ENCODE peak calls at places on chromosomes 7 and 10, in ten cellular contexts. O is endodermal cell; A is body of pancreas; K is cardiac muscle cell; D is GM06990; U is adipocyte; S is mesendoderm; G is small intestine; J is BJ; H is CD8-positive, alpha-beta memory T cell. M is an unnamed sample.

GRCh38 chr10:80599424-80599847 is 61.7 kb downstream of the SH2D4B start:
- DNase-seq in O (peak), A (peak), K (peak), D (peak), U (peak), S (peak), G (peak), J (no peak), H (no peak), M (peak)

GRCh38 chr10:29176845-29177244 is 112.0 kb upstream of the LYZL1 start:
- DNase-seq in O (no peak), A (no peak), K (no peak), D (no peak), U (no peak), S (no peak), G (no peak), J (no peak), H (no peak), M (no peak)

GRCh38 chr10:120979435-120980315 is 128.5 kb downstream of the WDR11 start:
- DNase-seq in O (peak), A (peak), K (peak), D (peak), U (no peak), S (peak), G (peak), J (no peak), H (no peak), M (no peak)

GRCh38 chr10:13810536-13810935 is 223.8 kb downstream of the PRPF18 start:
- DNase-seq in O (no peak), A (no peak), K (no peak), D (no peak), U (no peak), S (no peak), G (no peak), J (no peak), H (no peak), M (no peak)

GRCh38 chr10:60394444-60394843 is 4.8 kb upstream of the ANK3 start:
- DNase-seq in O (no peak), A (no peak), K (no peak), D (no peak), U (no peak), S (no peak), G (no peak), J (no peak), H (no peak), M (no peak)

GRCh38 chr7:106358103-106358663 is 73.4 kb upstream of the NAMPT start:
- DNase-seq in O (no peak), A (no peak), K (peak), D (no peak), U (peak), S (no peak), G (no peak), J (no peak), H (no peak), M (no peak)

GRCh38 chr10:59287587-59287986 is 74.8 kb downstream of the FAM13C start:
- DNase-seq in O (no peak), A (no peak), K (no peak), D (no peak), U (no peak), S (no peak), G (no peak), J (no peak), H (no peak), M (no peak)

GRCh38 chr10:82949816-82950575 is 1075.0 kb downstream of the NRG3 start:
- DNase-seq in O (no peak), A (no peak), K (no peak), D (no peak), U (no peak), S (no peak), G (no peak), J (no peak), H (no peak), M (no peak)

GRCh38 chr10:60473557-60473956 is 83.9 kb upstream of the ANK3 start:
- DNase-seq in O (no peak), A (no peak), K (no peak), D (no peak), U (no peak), S (no peak), G (no peak), J (no peak), H (no peak), M (no peak)

GRCh38 chr10:80530251-80530650 is 7.5 kb upstream of the SH2D4B start:
- DNase-seq in O (peak), A (peak), K (peak), D (no peak), U (no peak), S (peak), G (no peak), J (no peak), H (no peak), M (no peak)

GRCh38 chr7:105030447-105030846 is 16.4 kb downstream of the KMT2E start:
- DNase-seq in O (no peak), A (no peak), K (no peak), D (no peak), U (no peak), S (no peak), G (no peak), J (no peak), H (no peak), M (no peak)

GRCh38 chr7:107971100-107971499 is 31.9 kb downstream of the LAMB1 start:
- DNase-seq in O (no peak), A (no peak), K (no peak), D (no peak), U (no peak), S (no peak), G (no peak), J (no peak), H (no peak), M (no peak)

GRCh38 chr10:105615986-105616385 is 974.9 kb downstream of the SORCS3 start:
- DNase-seq in O (no peak), A (no peak), K (no peak), D (no peak), U (no peak), S (no peak), G (no peak), J (no peak), H (no peak), M (no peak)

GRCh38 chr7:27840314-27840713 is 100.4 kb downstream of the TAX1BP1 start:
- DNase-seq in O (no peak), A (no peak), K (no peak), D (no peak), U (no peak), S (no peak), G (no peak), J (no peak), H (no peak), M (no peak)

GRCh38 chr10:14750900-14751575 is 23.7 kb downstream of the FAM107B start:
- DNase-seq in O (no peak), A (no peak), K (peak), D (peak), U (no peak), S (no peak), G (no peak), J (no peak), H (no peak), M (peak)

GRCh38 chr10:73644015-73644743 is 2.9 kb upstream of the MYOZ1 start:
- DNase-seq in O (peak), A (peak), K (peak), D (no peak), U (peak), S (peak), G (peak), J (peak), H (peak), M (no peak)

GRCh38 chr7:68107256-68107655 is 1110.6 kb downstream of the TYW1 start:
- DNase-seq in O (no peak), A (peak), K (peak), D (no peak), U (no peak), S (no peak), G (no peak), J (no peak), H (no peak), M (no peak)

GRCh38 chr10:124072106-124072505 is 21.3 kb downstream of the CHST15 start:
- DNase-seq in O (no peak), A (no peak), K (no peak), D (no peak), U (no peak), S (no peak), G (no peak), J (no peak), H (no peak), M (peak)

GRCh38 chr7:95527033-95527775 is 41.5 kb downstream of the ASB4 start:
- DNase-seq in O (peak), A (peak), K (peak), D (no peak), U (peak), S (peak), G (peak), J (no peak), H (no peak), M (peak)

GRCh38 chr7:144812379-144813283 is 23.2 kb downstream of the TPK1 start:
- DNase-seq in O (no peak), A (no peak), K (no peak), D (no peak), U (no peak), S (no peak), G (peak), J (no peak), H (peak), M (no peak)

GRCh38 chr7:143388051-143388450 is 6.9 kb downstream of the ZYX start:
- DNase-seq in O (no peak), A (no peak), K (no peak), D (no peak), U (no peak), S (no peak), G (no peak), J (no peak), H (no peak), M (no peak)

GRCh38 chr7:143388491-143389101 is 7.5 kb downstream of the ZYX start:
- DNase-seq in O (peak), A (no peak), K (peak), D (no peak), U (no peak), S (no peak), G (no peak), J (no peak), H (no peak), M (no peak)

GRCh38 chr7:143389316-143390097 is 8.4 kb downstream of the ZYX start:
- DNase-seq in O (peak), A (no peak), K (peak), D (no peak), U (no peak), S (no peak), G (no peak), J (no peak), H (no peak), M (no peak)

GRCh38 chr7:143385891-143386781 is 5.0 kb downstream of the ZYX start:
- DNase-seq in O (peak), A (no peak), K (peak), D (no peak), U (no peak), S (no peak), G (no peak), J (no peak), H (peak), M (peak)

GRCh38 chr7:143387156-143387975 is 6.2 kb downstream of the ZYX start:
- DNase-seq in O (peak), A (no peak), K (peak), D (no peak), U (no peak), S (no peak), G (no peak), J (no peak), H (no peak), M (no peak)
- H3K4me3 ChIP-seq in O (no peak), A (no peak), K (no peak), D (no peak), U (no peak), S (no peak), G (no peak), J (no peak), H (no peak), M (no peak)

GRCh38 chr7:143347950-143348349 is 14.6 kb downstream of the FAM131B start:
- DNase-seq in O (no peak), A (no peak), K (no peak), D (no peak), U (no peak), S (no peak), G (no peak), J (no peak), H (no peak), M (no peak)

GRCh38 chr7:143346018-143346417 is 16.5 kb downstream of the FAM131B start:
- DNase-seq in O (peak), A (no peak), K (no peak), D (no peak), U (no peak), S (no peak), G (no peak), J (no peak), H (no peak), M (no peak)

GRCh38 chr7:143343596-143343995 is 18.9 kb downstream of the FAM131B start:
- DNase-seq in O (peak), A (no peak), K (no peak), D (no peak), U (no peak), S (no peak), G (no peak), J (no peak), H (no peak), M (no peak)

GRCh38 chr7:143341842-143342241 is 20.7 kb downstream of the FAM131B start:
- DNase-seq in O (peak), A (no peak), K (no peak), D (no peak), U (no peak), S (no peak), G (no peak), J (no peak), H (no peak), M (no peak)

GRCh38 chr7:143345428-143345900 is 17.0 kb downstream of the FAM131B start:
- DNase-seq in O (peak), A (peak), K (peak), D (peak), U (no peak), S (peak), G (peak), J (no peak), H (peak), M (peak)
- H3K4me3 ChIP-seq in O (no peak), A (no peak), K (no peak), D (no peak), U (peak), S (no peak), G (no peak), J (no peak), H (peak), M (peak)

GRCh38 chr10:62264702-62265436 is 3.8 kb downstream of the RTKN2 start:
- DNase-seq in O (peak), A (no peak), K (peak), D (no peak), U (peak), S (peak), G (peak), J (peak), H (no peak), M (no peak)

GRCh38 chr10:62266147-62266546 is 2.5 kb downstream of the RTKN2 start:
- DNase-seq in O (no peak), A (no peak), K (no peak), D (no peak), U (no peak), S (no peak), G (no peak), J (no peak), H (no peak), M (no peak)

GRCh38 chr10:62266611-62267010 is 2.0 kb downstream of the RTKN2 start:
- DNase-seq in O (no peak), A (no peak), K (no peak), D (no peak), U (no peak), S (no peak), G (peak), J (no peak), H (no peak), M (no peak)

GRCh38 chr10:62261666-62262065 is 7.0 kb downstream of the RTKN2 start:
- DNase-seq in O (no peak), A (no peak), K (no peak), D (no peak), U (peak), S (no peak), G (no peak), J (no peak), H (no peak), M (no peak)

DNA sequence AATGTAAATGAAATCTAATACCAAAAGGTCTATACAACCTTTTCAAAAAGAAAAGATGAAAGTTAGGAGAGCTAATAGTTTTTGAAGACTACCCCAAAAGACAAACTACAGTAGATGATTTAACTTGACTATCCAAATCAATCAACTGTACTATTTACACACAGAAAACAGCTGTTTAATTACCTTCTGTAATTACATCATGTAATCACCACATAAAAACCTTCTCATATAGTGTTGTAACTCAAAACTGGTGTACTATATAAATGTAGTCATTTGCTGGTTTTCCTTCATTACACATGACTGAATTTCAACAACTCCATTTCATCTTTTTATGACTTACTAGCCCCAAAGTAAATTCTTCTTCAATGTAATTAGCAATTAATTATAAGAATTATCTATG is 4.5 kb downstream of the RTKN2 start:
- DNase-seq in O (no peak), A (no peak), K (no peak), D (no peak), U (no peak), S (no peak), G (no peak), J (no peak), H (no peak), M (no peak)
- H3K4me3 ChIP-seq in O (no peak), A (no peak), K (no peak), D (no peak), U (no peak), S (no peak), G (no peak), J (no peak), H (no peak), M (no peak)

DNA sequence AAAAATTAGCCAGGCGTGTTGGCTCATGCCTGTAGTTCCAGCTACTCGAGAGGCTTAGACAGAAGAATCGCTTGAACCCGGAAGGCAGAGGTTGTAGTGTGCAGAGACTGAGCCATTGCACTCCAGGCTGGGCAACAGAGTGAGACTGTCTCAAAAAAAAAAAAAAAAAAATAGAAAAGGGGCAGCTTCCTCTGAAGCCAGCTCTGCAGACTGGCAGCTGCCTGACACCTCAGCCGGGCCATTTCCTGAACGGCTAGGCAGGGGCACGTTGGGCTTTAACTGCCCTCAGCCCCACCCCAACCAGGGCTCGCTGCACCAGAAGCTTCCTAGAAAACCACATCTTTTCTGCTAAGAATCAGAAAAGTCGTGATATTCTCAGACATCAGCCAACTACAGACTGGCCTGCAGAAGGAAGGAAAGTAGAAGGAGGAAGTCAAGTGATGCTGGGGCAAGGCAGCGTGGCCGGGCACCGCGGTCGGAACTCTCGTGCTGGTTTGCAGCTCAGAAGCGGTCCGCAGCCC is 38.0 kb downstream of the PRKAG2 start:
- DNase-seq in O (no peak), A (no peak), K (no peak), D (peak), U (no peak), S (no peak), G (peak), J (no peak), H (peak), M (peak)
- H3K4me3 ChIP-seq in O (no peak), A (no peak), K (no peak), D (no peak), U (no peak), S (no peak), G (no peak), J (no peak), H (peak), M (peak)

GRCh38 chr7:6093375-6093774 is 62.2 kb downstream of the ANKRD61 start:
- DNase-seq in O (no peak), A (no peak), K (no peak), D (no peak), U (no peak), S (no peak), G (no peak), J (no peak), H (no peak), M (peak)
- H3K4me3 ChIP-seq in O (no peak), A (no peak), K (no peak), D (no peak), U (no peak), S (no peak), G (no peak), J (no peak), H (no peak), M (no peak)

DNA sequence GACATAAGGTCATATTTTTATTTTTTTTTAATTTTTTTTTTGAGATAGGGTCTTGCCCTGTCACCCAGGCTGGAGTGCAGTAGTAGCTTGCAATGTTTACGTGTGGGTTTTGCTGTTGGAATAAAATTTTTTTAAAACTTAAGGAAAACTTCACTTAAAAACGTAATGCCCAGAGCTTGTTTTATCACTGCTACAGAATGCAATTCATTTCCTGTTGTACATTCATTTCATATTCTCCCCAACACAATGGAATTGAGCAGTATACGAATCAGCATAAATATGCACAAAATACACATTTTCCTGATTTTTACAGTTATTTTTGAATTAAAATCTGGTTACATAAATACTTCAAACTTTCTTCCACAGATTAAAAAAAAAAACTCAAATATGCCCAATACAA is 40.3 kb downstream of the RSU1 start:
- DNase-seq in O (no peak), A (no peak), K (peak), D (no peak), U (peak), S (no peak), G (no peak), J (no peak), H (no peak), M (no peak)
- H3K4me3 ChIP-seq in O (no peak), A (no peak), K (no peak), D (no peak), U (no peak), S (no peak), G (no peak), J (no peak), H (no peak), M (no peak)

GRCh38 chr10:71244638-71245419 is 32.5 kb downstream of the UNC5B start:
- DNase-seq in O (no peak), A (peak), K (peak), D (no peak), U (peak), S (no peak), G (no peak), J (peak), H (no peak), M (no peak)
- H3K4me3 ChIP-seq in O (no peak), A (no peak), K (no peak), D (no peak), U (peak), S (no peak), G (no peak), J (no peak), H (no peak), M (no peak)

DNA sequence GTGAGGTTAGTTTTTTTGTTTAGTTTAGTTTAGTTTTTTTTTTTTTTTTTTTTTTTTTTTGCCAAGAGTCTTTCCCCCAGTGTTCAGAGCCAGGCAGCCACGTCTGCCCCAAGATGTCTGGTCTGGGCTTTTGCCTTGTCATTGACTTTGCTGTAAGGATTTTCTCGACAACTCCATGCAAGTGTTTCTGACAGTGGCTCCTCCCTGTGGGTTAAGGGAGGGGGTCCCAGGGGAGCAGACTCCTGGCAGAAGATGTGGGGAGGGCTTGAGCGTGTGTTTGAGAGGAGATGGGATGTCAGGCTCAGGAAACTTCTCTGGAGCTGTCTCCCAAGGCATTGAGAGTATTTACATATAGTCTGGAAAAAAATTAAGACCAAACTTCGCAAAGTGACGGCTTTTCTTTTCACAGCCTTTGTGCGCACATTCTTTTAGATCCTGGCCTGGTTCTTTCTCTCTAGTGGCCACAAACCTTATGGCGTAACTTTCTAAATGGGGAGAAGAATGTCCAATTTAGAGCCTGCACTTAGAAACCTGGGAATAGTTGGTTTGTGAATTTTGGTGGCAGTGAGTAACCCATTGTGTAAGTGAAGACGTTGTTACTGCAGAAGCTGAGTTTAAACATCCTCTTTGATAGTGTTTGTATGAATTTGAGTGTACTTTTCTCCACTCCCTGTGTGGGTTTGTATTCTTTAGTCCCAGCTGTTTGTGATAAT is 201.5 kb downstream of the LRMDA start:
- DNase-seq in O (no peak), A (no peak), K (peak), D (no peak), U (no peak), S (no peak), G (no peak), J (no peak), H (no peak), M (no peak)
- H3K4me3 ChIP-seq in O (no peak), A (no peak), K (no peak), D (no peak), U (peak), S (no peak), G (no peak), J (no peak), H (no peak), M (no peak)

GRCh38 chr7:66055321-66055956 is 20.2 kb upstream of the ASL start:
- DNase-seq in O (no peak), A (no peak), K (peak), D (peak), U (peak), S (no peak), G (no peak), J (peak), H (no peak), M (no peak)
- H3K4me3 ChIP-seq in O (no peak), A (no peak), K (no peak), D (no peak), U (no peak), S (no peak), G (no peak), J (no peak), H (no peak), M (no peak)

GRCh38 chr7:100692578-100692961 is 1.5 kb downstream of the GIGYF1 start:
- DNase-seq in O (no peak), A (no peak), K (no peak), D (no peak), U (no peak), S (no peak), G (no peak), J (no peak), H (no peak), M (no peak)
- H3K4me3 ChIP-seq in O (peak), A (no peak), K (peak), D (peak), U (peak), S (no peak), G (no peak), J (peak), H (peak), M (peak)

M was measured in spleen.